ENCODE peak calls at places on chromosomes 13 and 19, in six cellular contexts. One of them, this sample, is unnamed.

GRCh38 chr13:89029062-89029461 is 1357.9 kb downstream of the SLITRK5 start:
- DNase-seq in heart left ventricle: no peak
- DNase-seq in SK-N-SH: no peak
- DNase-seq in CD8-positive, alpha-beta T cell: no peak
- DNase-seq in naive thymus-derived CD4-positive, alpha-beta T cell: no peak
- DNase-seq in neural progenitor cell: no peak
- DNase-seq in this sample: no peak

GRCh38 chr19:54478677-54479266 is 5.7 kb upstream of the CDC42EP5 start:
- DNase-seq in heart left ventricle: no peak
- DNase-seq in SK-N-SH: peak; percentile 57
- DNase-seq in CD8-positive, alpha-beta T cell: no peak
- DNase-seq in naive thymus-derived CD4-positive, alpha-beta T cell: no peak
- DNase-seq in neural progenitor cell: peak; percentile 93
- DNase-seq in this sample: no peak

GRCh38 chr13:51916419-51916818 is 54.6 kb downstream of the CCDC70 start:
- DNase-seq in heart left ventricle: no peak
- DNase-seq in SK-N-SH: no peak
- DNase-seq in CD8-positive, alpha-beta T cell: no peak
- DNase-seq in naive thymus-derived CD4-positive, alpha-beta T cell: no peak
- DNase-seq in neural progenitor cell: no peak
- DNase-seq in this sample: no peak

GRCh38 chr19:18456974-18457373 is 19.0 kb upstream of the ISYNA1 start:
- DNase-seq in heart left ventricle: peak; percentile 76
- DNase-seq in SK-N-SH: no peak
- DNase-seq in CD8-positive, alpha-beta T cell: no peak
- DNase-seq in naive thymus-derived CD4-positive, alpha-beta T cell: no peak
- DNase-seq in neural progenitor cell: no peak
- DNase-seq in this sample: peak; percentile 81

GRCh38 chr13:28568286-28568685 is 73.4 kb upstream of the FLT1 start:
- DNase-seq in heart left ventricle: peak; percentile 90
- DNase-seq in SK-N-SH: peak; percentile 46
- DNase-seq in CD8-positive, alpha-beta T cell: no peak
- DNase-seq in naive thymus-derived CD4-positive, alpha-beta T cell: no peak
- DNase-seq in neural progenitor cell: no peak
- DNase-seq in this sample: peak; percentile 80

GRCh38 chr19:6209233-6209632 is 70.5 kb downstream of the MLLT1 start:
- DNase-seq in heart left ventricle: no peak
- DNase-seq in SK-N-SH: no peak
- DNase-seq in CD8-positive, alpha-beta T cell: no peak
- DNase-seq in naive thymus-derived CD4-positive, alpha-beta T cell: no peak
- DNase-seq in neural progenitor cell: no peak
- DNase-seq in this sample: no peak

GRCh38 chr13:113976711-113977684 is 3.1 kb upstream of the C13orf46 start:
- DNase-seq in heart left ventricle: no peak
- DNase-seq in SK-N-SH: no peak
- DNase-seq in CD8-positive, alpha-beta T cell: no peak
- DNase-seq in naive thymus-derived CD4-positive, alpha-beta T cell: no peak
- DNase-seq in neural progenitor cell: no peak
- DNase-seq in this sample: peak; percentile 70

GRCh38 chr13:97856001-97856675 is 97.3 kb upstream of the IPO5 start:
- DNase-seq in heart left ventricle: peak; percentile 44
- DNase-seq in SK-N-SH: peak; percentile 46
- DNase-seq in CD8-positive, alpha-beta T cell: no peak
- DNase-seq in naive thymus-derived CD4-positive, alpha-beta T cell: no peak
- DNase-seq in neural progenitor cell: peak; percentile 76
- DNase-seq in this sample: peak; percentile 77

GRCh38 chr13:44244288-44244687 is 129.3 kb upstream of the SERP2 start:
- DNase-seq in heart left ventricle: no peak
- DNase-seq in SK-N-SH: no peak
- DNase-seq in CD8-positive, alpha-beta T cell: no peak
- DNase-seq in naive thymus-derived CD4-positive, alpha-beta T cell: no peak
- DNase-seq in neural progenitor cell: no peak
- DNase-seq in this sample: no peak

GRCh38 chr19:32380269-32380668 is 25.3 kb upstream of the DPY19L3 start:
- DNase-seq in heart left ventricle: no peak
- DNase-seq in SK-N-SH: no peak
- DNase-seq in CD8-positive, alpha-beta T cell: no peak
- DNase-seq in naive thymus-derived CD4-positive, alpha-beta T cell: no peak
- DNase-seq in neural progenitor cell: no peak
- DNase-seq in this sample: no peak

GRCh38 chr13:113762538-113762937 is 3.5 kb downstream of the TMEM255B start:
- DNase-seq in heart left ventricle: no peak
- DNase-seq in SK-N-SH: no peak
- DNase-seq in CD8-positive, alpha-beta T cell: no peak
- DNase-seq in naive thymus-derived CD4-positive, alpha-beta T cell: no peak
- DNase-seq in neural progenitor cell: no peak
- DNase-seq in this sample: no peak

GRCh38 chr19:14059652-14060155 is 2.2 kb downstream of the PALM3 start:
- DNase-seq in heart left ventricle: no peak
- DNase-seq in SK-N-SH: peak; percentile 23
- DNase-seq in CD8-positive, alpha-beta T cell: no peak
- DNase-seq in naive thymus-derived CD4-positive, alpha-beta T cell: no peak
- DNase-seq in neural progenitor cell: peak; percentile 28
- DNase-seq in this sample: no peak

GRCh38 chr19:584240-585001 is 5.3 kb upstream of the HCN2 start:
- DNase-seq in heart left ventricle: peak; percentile 67
- DNase-seq in SK-N-SH: peak; percentile 95
- DNase-seq in CD8-positive, alpha-beta T cell: peak; percentile 83
- DNase-seq in naive thymus-derived CD4-positive, alpha-beta T cell: peak; percentile 47
- DNase-seq in neural progenitor cell: peak; percentile 82
- DNase-seq in this sample: no peak

GRCh38 chr19:5432687-5433086 is 22.5 kb upstream of the ZNRF4 start:
- DNase-seq in heart left ventricle: no peak
- DNase-seq in SK-N-SH: no peak
- DNase-seq in CD8-positive, alpha-beta T cell: no peak
- DNase-seq in naive thymus-derived CD4-positive, alpha-beta T cell: no peak
- DNase-seq in neural progenitor cell: no peak
- DNase-seq in this sample: no peak

GRCh38 chr13:73715114-73715909 is 418.9 kb downstream of the KLF12 start:
- DNase-seq in heart left ventricle: no peak
- DNase-seq in SK-N-SH: no peak
- DNase-seq in CD8-positive, alpha-beta T cell: peak; percentile 57
- DNase-seq in naive thymus-derived CD4-positive, alpha-beta T cell: peak; percentile 85
- DNase-seq in neural progenitor cell: no peak
- DNase-seq in this sample: no peak

GRCh38 chr13:112777637-112778406 is 88.0 kb downstream of the ATP11A start:
- DNase-seq in heart left ventricle: no peak
- DNase-seq in SK-N-SH: peak; percentile 27
- DNase-seq in CD8-positive, alpha-beta T cell: no peak
- DNase-seq in naive thymus-derived CD4-positive, alpha-beta T cell: no peak
- DNase-seq in neural progenitor cell: no peak
- DNase-seq in this sample: peak; percentile 56

GRCh38 chr19:53865523-53865917 is 2.2 kb upstream of the MYADM start:
- DNase-seq in heart left ventricle: no peak
- DNase-seq in SK-N-SH: no peak
- DNase-seq in CD8-positive, alpha-beta T cell: no peak
- DNase-seq in naive thymus-derived CD4-positive, alpha-beta T cell: no peak
- DNase-seq in neural progenitor cell: peak; percentile 37
- DNase-seq in this sample: no peak

GRCh38 chr19:45498411-45499195 is at the start of gene PPM1N:
- DNase-seq in heart left ventricle: peak; percentile 59
- DNase-seq in SK-N-SH: no peak
- DNase-seq in CD8-positive, alpha-beta T cell: peak; percentile 84
- DNase-seq in naive thymus-derived CD4-positive, alpha-beta T cell: peak; percentile 49
- DNase-seq in neural progenitor cell: peak; percentile 84
- DNase-seq in this sample: no peak

GRCh38 chr13:80655778-80656518 is 315.0 kb upstream of the SPRY2 start:
- DNase-seq in heart left ventricle: no peak
- DNase-seq in SK-N-SH: no peak
- DNase-seq in CD8-positive, alpha-beta T cell: no peak
- DNase-seq in naive thymus-derived CD4-positive, alpha-beta T cell: no peak
- DNase-seq in neural progenitor cell: no peak
- DNase-seq in this sample: no peak

GRCh38 chr19:52212572-52213255 is 22.9 kb downstream of the PPP2R1A start:
- DNase-seq in heart left ventricle: no peak
- DNase-seq in SK-N-SH: no peak
- DNase-seq in CD8-positive, alpha-beta T cell: no peak
- DNase-seq in naive thymus-derived CD4-positive, alpha-beta T cell: no peak
- DNase-seq in neural progenitor cell: no peak
- DNase-seq in this sample: no peak

GRCh38 chr19:4088065-4088679 is 21.5 kb upstream of the ZBTB7A start:
- DNase-seq in heart left ventricle: no peak
- DNase-seq in SK-N-SH: no peak
- DNase-seq in CD8-positive, alpha-beta T cell: no peak
- DNase-seq in naive thymus-derived CD4-positive, alpha-beta T cell: no peak
- DNase-seq in neural progenitor cell: no peak
- DNase-seq in this sample: no peak

GRCh38 chr19:4084547-4084877 is 17.8 kb upstream of the ZBTB7A start:
- DNase-seq in heart left ventricle: no peak
- DNase-seq in SK-N-SH: no peak
- DNase-seq in CD8-positive, alpha-beta T cell: no peak
- DNase-seq in naive thymus-derived CD4-positive, alpha-beta T cell: no peak
- DNase-seq in neural progenitor cell: no peak
- DNase-seq in this sample: no peak

GRCh38 chr19:4083677-4084546 is 17.2 kb upstream of the ZBTB7A start:
- DNase-seq in heart left ventricle: no peak
- DNase-seq in SK-N-SH: no peak
- DNase-seq in CD8-positive, alpha-beta T cell: peak; percentile 57
- DNase-seq in naive thymus-derived CD4-positive, alpha-beta T cell: no peak
- DNase-seq in neural progenitor cell: no peak
- DNase-seq in this sample: no peak

GRCh38 chr19:4088975-4089374 is 22.3 kb upstream of the ZBTB7A start:
- DNase-seq in heart left ventricle: no peak
- DNase-seq in SK-N-SH: no peak
- DNase-seq in CD8-positive, alpha-beta T cell: peak; percentile 75
- DNase-seq in naive thymus-derived CD4-positive, alpha-beta T cell: peak; percentile 39
- DNase-seq in neural progenitor cell: no peak
- DNase-seq in this sample: no peak

DNA sequence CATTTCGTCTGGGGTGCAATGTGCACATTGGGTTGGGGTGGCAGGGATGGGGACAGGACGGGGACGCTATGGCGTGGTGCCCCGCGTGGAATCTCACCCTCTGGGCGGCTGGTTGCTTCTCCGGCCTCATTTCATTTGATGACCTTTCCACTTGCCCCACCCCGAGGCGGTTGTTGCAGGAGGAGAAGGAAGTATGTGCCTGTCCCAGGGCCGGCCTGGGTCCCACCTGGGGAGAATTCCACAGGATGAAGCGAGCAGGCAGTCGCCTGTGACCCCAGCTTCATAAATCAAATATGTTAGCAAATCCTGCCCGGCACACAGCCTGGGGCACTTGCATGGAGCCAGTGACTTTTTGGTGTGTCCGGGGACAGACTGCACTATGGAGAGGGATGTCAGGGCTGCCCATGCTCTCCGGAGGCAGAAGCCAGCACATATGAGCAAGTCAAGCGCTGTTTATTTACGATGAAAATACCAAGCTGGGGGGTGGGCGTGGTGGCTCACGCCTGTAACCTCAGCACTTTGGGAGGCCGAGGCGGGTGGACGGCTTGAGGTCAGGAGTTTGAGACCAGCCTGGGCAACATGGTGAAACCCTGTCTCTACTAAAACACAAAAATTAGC is 19.7 kb upstream of the ZBTB7A start:
- DNase-seq in heart left ventricle: no peak
- DNase-seq in SK-N-SH: no peak
- DNase-seq in CD8-positive, alpha-beta T cell: no peak
- DNase-seq in naive thymus-derived CD4-positive, alpha-beta T cell: no peak
- DNase-seq in neural progenitor cell: no peak
- DNase-seq in this sample: peak; percentile 49
- H3K4me1 ChIP-seq in heart left ventricle: no peaks in the 10 kb centered on the region
- H3K4me1 ChIP-seq in SK-N-SH: no peaks in the 10 kb centered on the region
- H3K4me1 ChIP-seq in CD8-positive, alpha-beta T cell: peaks cover 69% of the 10 kb centered on the region
- H3K4me1 ChIP-seq in naive thymus-derived CD4-positive, alpha-beta T cell: peaks cover 68% of the 10 kb centered on the region
- H3K4me1 ChIP-seq in neural progenitor cell: no peaks in the 10 kb centered on the region
- H3K4me1 ChIP-seq in this sample: no peaks in the 10 kb centered on the region

GRCh38 chr19:47430041-47430802 is 10.9 kb upstream of the MEIS3 start:
- DNase-seq in heart left ventricle: no peak
- DNase-seq in SK-N-SH: no peak
- DNase-seq in CD8-positive, alpha-beta T cell: no peak
- DNase-seq in naive thymus-derived CD4-positive, alpha-beta T cell: no peak
- DNase-seq in neural progenitor cell: peak; percentile 80
- DNase-seq in this sample: peak; percentile 58
- H3K4me3 ChIP-seq in heart left ventricle: peak overlapping the region; percentile 28
- H3K4me3 ChIP-seq in SK-N-SH: no peak overlapping the region
- H3K4me3 ChIP-seq in CD8-positive, alpha-beta T cell: no peak overlapping the region
- H3K4me3 ChIP-seq in naive thymus-derived CD4-positive, alpha-beta T cell: no peak overlapping the region
- H3K4me3 ChIP-seq in neural progenitor cell: peak overlapping the region; percentile 5
- H3K4me3 ChIP-seq in this sample: no peak overlapping the region

DNA sequence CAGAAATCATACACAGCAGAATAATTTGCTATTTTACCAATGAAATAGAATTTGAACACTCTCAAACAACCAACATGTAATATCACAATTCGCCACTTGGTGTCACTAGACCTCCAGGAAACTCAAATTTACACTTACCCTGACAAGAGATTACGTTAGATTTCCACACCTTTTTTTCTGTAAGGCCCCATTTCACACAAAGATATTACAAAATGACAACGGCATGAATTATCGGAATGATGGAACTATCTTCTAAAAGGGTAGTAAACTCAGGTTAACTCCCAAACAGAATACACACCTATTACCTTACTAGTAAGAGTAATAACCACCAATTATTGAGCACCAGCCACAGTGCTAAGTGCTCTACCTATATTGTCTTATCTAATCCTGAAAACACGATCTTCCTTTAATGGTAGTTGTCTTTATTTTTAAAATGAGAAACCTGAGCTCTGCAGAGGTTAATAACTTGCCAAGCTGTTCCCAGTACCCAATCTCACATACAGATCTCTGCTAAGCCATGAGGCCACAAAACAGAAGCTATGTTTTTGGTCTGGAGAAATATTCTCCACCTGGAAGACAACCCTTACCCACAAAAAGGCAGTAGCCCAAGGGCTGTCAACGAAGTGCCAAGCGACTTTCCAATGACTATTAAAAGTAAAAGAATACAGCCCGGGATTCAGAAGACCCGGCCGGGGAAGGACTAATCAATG is 152.4 kb downstream of the DCLK1 start:
- DNase-seq in heart left ventricle: no peak
- DNase-seq in SK-N-SH: peak; percentile 54
- DNase-seq in CD8-positive, alpha-beta T cell: no peak
- DNase-seq in naive thymus-derived CD4-positive, alpha-beta T cell: no peak
- DNase-seq in neural progenitor cell: peak; percentile 46
- DNase-seq in this sample: no peak
- H3K27ac ChIP-seq in heart left ventricle: peak overlapping the region; percentile 46
- H3K27ac ChIP-seq in SK-N-SH: peak overlapping the region; percentile 80
- H3K27ac ChIP-seq in CD8-positive, alpha-beta T cell: no peak overlapping the region
- H3K27ac ChIP-seq in naive thymus-derived CD4-positive, alpha-beta T cell: no peak overlapping the region
- H3K27ac ChIP-seq in neural progenitor cell: no peak overlapping the region
- H3K27ac ChIP-seq in this sample: peak overlapping the region; percentile 93

GRCh38 chr13:26308250-26308649 is 54.3 kb downstream of the CDK8 start:
- DNase-seq in heart left ventricle: no peak
- DNase-seq in SK-N-SH: no peak
- DNase-seq in CD8-positive, alpha-beta T cell: no peak
- DNase-seq in naive thymus-derived CD4-positive, alpha-beta T cell: no peak
- DNase-seq in neural progenitor cell: no peak
- DNase-seq in this sample: no peak

GRCh38 chr13:26307701-26308100 is 53.8 kb downstream of the CDK8 start:
- DNase-seq in heart left ventricle: no peak
- DNase-seq in SK-N-SH: no peak
- DNase-seq in CD8-positive, alpha-beta T cell: no peak
- DNase-seq in naive thymus-derived CD4-positive, alpha-beta T cell: no peak
- DNase-seq in neural progenitor cell: no peak
- DNase-seq in this sample: no peak

GRCh38 chr13:26310470-26310869 is 56.5 kb downstream of the CDK8 start:
- DNase-seq in heart left ventricle: no peak
- DNase-seq in SK-N-SH: no peak
- DNase-seq in CD8-positive, alpha-beta T cell: no peak
- DNase-seq in naive thymus-derived CD4-positive, alpha-beta T cell: no peak
- DNase-seq in neural progenitor cell: no peak
- DNase-seq in this sample: no peak

GRCh38 chr13:26310003-26310402 is 56.1 kb downstream of the CDK8 start:
- DNase-seq in heart left ventricle: no peak
- DNase-seq in SK-N-SH: no peak
- DNase-seq in CD8-positive, alpha-beta T cell: no peak
- DNase-seq in naive thymus-derived CD4-positive, alpha-beta T cell: no peak
- DNase-seq in neural progenitor cell: no peak
- DNase-seq in this sample: no peak

GRCh38 chr13:26308836-26309235 is 54.9 kb downstream of the CDK8 start:
- DNase-seq in heart left ventricle: no peak
- DNase-seq in SK-N-SH: no peak
- DNase-seq in CD8-positive, alpha-beta T cell: no peak
- DNase-seq in naive thymus-derived CD4-positive, alpha-beta T cell: no peak
- DNase-seq in neural progenitor cell: no peak
- DNase-seq in this sample: no peak
- H3K4me1 ChIP-seq in heart left ventricle: peaks cover 8% of the 10 kb centered on the region
- H3K4me1 ChIP-seq in SK-N-SH: no peaks in the 10 kb centered on the region
- H3K4me1 ChIP-seq in CD8-positive, alpha-beta T cell: peaks cover 8% of the 10 kb centered on the region
- H3K4me1 ChIP-seq in naive thymus-derived CD4-positive, alpha-beta T cell: no peaks in the 10 kb centered on the region
- H3K4me1 ChIP-seq in neural progenitor cell: peaks cover 4% of the 10 kb centered on the region
- H3K4me1 ChIP-seq in this sample: no peaks in the 10 kb centered on the region

This sample was measured in aorta.